ENCODE peak calls at places on chromosome 18, in four cellular contexts. One of them, this sample, is unnamed.
A peak's percentile ranks its signal among the peaks of the same experiment; 100 is the strongest.

GRCh38 chr18:26547302-26548143 is 830 bp downstream of the KCTD1 start:
- DNase-seq in NCI-H2081: no peak
- DNase-seq in WTC11: peak; percentile 84
- DNase-seq in A549: peak; percentile 85
- DNase-seq in this sample: peak; percentile 82

GRCh38 chr18:58009166-58009565 is 34.9 kb upstream of the NEDD4L start:
- DNase-seq in NCI-H2081: no peak
- DNase-seq in WTC11: no peak
- DNase-seq in A549: peak; percentile 31
- DNase-seq in this sample: no peak

GRCh38 chr18:79570266-79571201 is 109.1 kb upstream of the CTDP1 start:
- DNase-seq in NCI-H2081: no peak
- DNase-seq in WTC11: no peak
- DNase-seq in A549: no peak
- DNase-seq in this sample: no peak

GRCh38 chr18:21242141-21243040 is at the start of gene GREB1L:
- DNase-seq in NCI-H2081: peak; percentile 60
- DNase-seq in WTC11: peak; percentile 77
- DNase-seq in A549: peak; percentile 55
- DNase-seq in this sample: peak; percentile 76

GRCh38 chr18:24181806-24182205 is 42.9 kb downstream of the CABYR start:
- DNase-seq in NCI-H2081: no peak
- DNase-seq in WTC11: no peak
- DNase-seq in A549: no peak
- DNase-seq in this sample: peak; percentile 51

GRCh38 chr18:22164337-22165048 is 4.9 kb upstream of the GATA6 start:
- DNase-seq in NCI-H2081: no peak
- DNase-seq in WTC11: no peak
- DNase-seq in A549: no peak
- DNase-seq in this sample: no peak

GRCh38 chr18:48308027-48308635 is 101.1 kb downstream of the ZBTB7C start:
- DNase-seq in NCI-H2081: no peak
- DNase-seq in WTC11: no peak
- DNase-seq in A549: no peak
- DNase-seq in this sample: peak; percentile 81

GRCh38 chr18:12231040-12231882 is 22.9 kb upstream of the CIDEA start:
- DNase-seq in NCI-H2081: no peak
- DNase-seq in WTC11: no peak
- DNase-seq in A549: no peak
- DNase-seq in this sample: no peak

GRCh38 chr18:33579147-33579867 is 1.3 kb downstream of the ASXL3 start:
- DNase-seq in NCI-H2081: no peak
- DNase-seq in WTC11: no peak
- DNase-seq in A549: no peak
- DNase-seq in this sample: no peak

GRCh38 chr18:1133541-1133940 is 228.9 kb downstream of the ADCYAP1 start:
- DNase-seq in NCI-H2081: no peak
- DNase-seq in WTC11: no peak
- DNase-seq in A549: no peak
- DNase-seq in this sample: no peak

GRCh38 chr18:79935098-79935480 is 16.4 kb downstream of the SLC66A2 start:
- DNase-seq in NCI-H2081: no peak
- DNase-seq in WTC11: no peak
- DNase-seq in A549: no peak
- DNase-seq in this sample: no peak

GRCh38 chr18:30625961-30626360 is 416.6 kb downstream of the DSC3 start:
- DNase-seq in NCI-H2081: no peak
- DNase-seq in WTC11: no peak
- DNase-seq in A549: no peak
- DNase-seq in this sample: peak; percentile 61

GRCh38 chr18:48811401-48811800 is 139.4 kb downstream of the SMAD7 start:
- DNase-seq in NCI-H2081: no peak
- DNase-seq in WTC11: no peak
- DNase-seq in A549: no peak
- DNase-seq in this sample: no peak

GRCh38 chr18:45541421-45541820 is 73.9 kb upstream of the SLC14A2 start:
- DNase-seq in NCI-H2081: no peak
- DNase-seq in WTC11: no peak
- DNase-seq in A549: no peak
- DNase-seq in this sample: no peak

GRCh38 chr18:32469190-32469611 is 1.5 kb downstream of the GAREM1 start:
- DNase-seq in NCI-H2081: peak; percentile 14
- DNase-seq in WTC11: no peak
- DNase-seq in A549: peak; percentile 42
- DNase-seq in this sample: peak; percentile 40

GRCh38 chr18:43081396-43081795 is 34.1 kb downstream of the RIT2 start:
- DNase-seq in NCI-H2081: no peak
- DNase-seq in WTC11: no peak
- DNase-seq in A549: no peak
- DNase-seq in this sample: no peak

GRCh38 chr18:35418610-35419009 is 41.5 kb upstream of the ZNF396 start:
- DNase-seq in NCI-H2081: no peak
- DNase-seq in WTC11: no peak
- DNase-seq in A549: no peak
- DNase-seq in this sample: no peak

GRCh38 chr18:48996901-48997463 is 46.2 kb upstream of the SMAD7 start:
- DNase-seq in NCI-H2081: no peak
- DNase-seq in WTC11: no peak
- DNase-seq in A549: peak; percentile 91
- DNase-seq in this sample: peak; percentile 91

GRCh38 chr18:36412778-36413177 is 115.3 kb downstream of the FHOD3 start:
- DNase-seq in NCI-H2081: no peak
- DNase-seq in WTC11: peak; percentile 33
- DNase-seq in A549: peak; percentile 40
- DNase-seq in this sample: no peak

GRCh38 chr18:9869713-9870430 is 15.9 kb upstream of the TXNDC2 start:
- DNase-seq in NCI-H2081: no peak
- DNase-seq in WTC11: no peak
- DNase-seq in A549: peak; percentile 88
- DNase-seq in this sample: peak; percentile 63

GRCh38 chr18:67514901-67515540 is 1.5 kb downstream of the DSEL start:
- DNase-seq in NCI-H2081: no peak
- DNase-seq in WTC11: no peak
- DNase-seq in A549: no peak
- DNase-seq in this sample: no peak

GRCh38 chr18:48475635-48476549 is 62.9 kb upstream of the CTIF start:
- DNase-seq in NCI-H2081: peak; percentile 58
- DNase-seq in WTC11: peak; percentile 62
- DNase-seq in A549: peak; percentile 70
- DNase-seq in this sample: peak; percentile 57

GRCh38 chr18:25228410-25228809 is 123.6 kb downstream of the ZNF521 start:
- DNase-seq in NCI-H2081: no peak
- DNase-seq in WTC11: no peak
- DNase-seq in A549: no peak
- DNase-seq in this sample: no peak

GRCh38 chr18:58615150-58616132 is 13.4 kb downstream of the ALPK2 start:
- DNase-seq in NCI-H2081: no peak
- DNase-seq in WTC11: no peak
- DNase-seq in A549: no peak
- DNase-seq in this sample: peak; percentile 46

GRCh38 chr18:23716516-23716915 is 27.3 kb downstream of the LAMA3 start:
- DNase-seq in NCI-H2081: no peak
- DNase-seq in WTC11: peak; percentile 30
- DNase-seq in A549: no peak
- DNase-seq in this sample: peak; percentile 76

GRCh38 chr18:48792611-48793368 is 158.0 kb downstream of the SMAD7 start:
- DNase-seq in NCI-H2081: no peak
- DNase-seq in WTC11: peak; percentile 5
- DNase-seq in A549: no peak
- DNase-seq in this sample: no peak

GRCh38 chr18:47775961-47776360 is 154.5 kb downstream of the SMAD2 start:
- DNase-seq in NCI-H2081: no peak
- DNase-seq in WTC11: no peak
- DNase-seq in A549: peak; percentile 47
- DNase-seq in this sample: no peak

GRCh38 chr18:44123743-44124142 is 556.9 kb upstream of the SETBP1 start:
- DNase-seq in NCI-H2081: no peak
- DNase-seq in WTC11: no peak
- DNase-seq in A549: no peak
- DNase-seq in this sample: peak; percentile 75

GRCh38 chr18:48816554-48816953 is 134.2 kb downstream of the SMAD7 start:
- DNase-seq in NCI-H2081: no peak
- DNase-seq in WTC11: no peak
- DNase-seq in A549: no peak
- DNase-seq in this sample: no peak

GRCh38 chr18:79385749-79386341 is 9.9 kb upstream of the NFATC1 start:
- DNase-seq in NCI-H2081: no peak
- DNase-seq in WTC11: no peak
- DNase-seq in A549: no peak
- DNase-seq in this sample: no peak

GRCh38 chr18:987325-988186 is 82.9 kb downstream of the ADCYAP1 start:
- DNase-seq in NCI-H2081: no peak
- DNase-seq in WTC11: no peak
- DNase-seq in A549: peak; percentile 4
- DNase-seq in this sample: no peak

GRCh38 chr18:3217930-3218647 is 1.7 kb downstream of the MYOM1 start:
- DNase-seq in NCI-H2081: no peak
- DNase-seq in WTC11: no peak
- DNase-seq in A549: peak; percentile 83
- DNase-seq in this sample: no peak

This sample was measured in mammary epithelial cell.